ENCODE peak calls at places on chromosomes 1 and 21, in ten cellular contexts. One of them, this sample, is unnamed.

GRCh38 chr1:28887835-28888682 is 26.3 kb upstream of the EPB41 start:
- DNase-seq in fibroblast of pulmonary artery: peak
- DNase-seq in NCI-H2081: no peak
- DNase-seq in T-cell: no peak
- DNase-seq in heart left ventricle: no peak
- DNase-seq in kidney epithelial cell: no peak
- DNase-seq in stimulated activated CD8-positive, alpha-beta memory T cell treated with anti-CD3 and anti-CD28 coated beads, Interleukin-2, amount 100 ng/mL, for 48 hours: no peak
- DNase-seq in fibroblast of the aortic adventitia: peak
- DNase-seq in posterior vena cava: no peak
- DNase-seq in endothelial cell of umbilical vein: peak
- DNase-seq in this sample: no peak

GRCh38 chr1:32754282-32755097 is 51.9 kb upstream of the SYNC start:
- DNase-seq in endothelial cell of umbilical vein: no peak
- DNase-seq in T-cell: peak
- DNase-seq in NCI-H2081: no peak
- DNase-seq in kidney epithelial cell: no peak
- DNase-seq in heart left ventricle: no peak
- DNase-seq in stimulated activated CD8-positive, alpha-beta memory T cell treated with anti-CD3 and anti-CD28 coated beads, Interleukin-2, amount 100 ng/mL, for 48 hours: no peak
- DNase-seq in fibroblast of the aortic adventitia: no peak
- DNase-seq in posterior vena cava: no peak
- DNase-seq in fibroblast of pulmonary artery: peak
- DNase-seq in this sample: no peak

GRCh38 chr1:110407260-110408210 is at the start of gene LAMTOR5:
- DNase-seq in kidney epithelial cell: peak
- DNase-seq in T-cell: peak
- DNase-seq in posterior vena cava: peak
- DNase-seq in NCI-H2081: peak
- DNase-seq in fibroblast of the aortic adventitia: peak
- DNase-seq in stimulated activated CD8-positive, alpha-beta memory T cell treated with anti-CD3 and anti-CD28 coated beads, Interleukin-2, amount 100 ng/mL, for 48 hours: peak
- DNase-seq in endothelial cell of umbilical vein: peak
- DNase-seq in fibroblast of pulmonary artery: peak
- DNase-seq in heart left ventricle: peak
- DNase-seq in this sample: peak

GRCh38 chr1:8121261-8122159 is 95.4 kb upstream of the ERRFI1 start:
- DNase-seq in T-cell: no peak
- DNase-seq in NCI-H2081: no peak
- DNase-seq in fibroblast of pulmonary artery: peak
- DNase-seq in kidney epithelial cell: peak
- DNase-seq in heart left ventricle: no peak
- DNase-seq in posterior vena cava: no peak
- DNase-seq in stimulated activated CD8-positive, alpha-beta memory T cell treated with anti-CD3 and anti-CD28 coated beads, Interleukin-2, amount 100 ng/mL, for 48 hours: no peak
- DNase-seq in endothelial cell of umbilical vein: peak
- DNase-seq in fibroblast of the aortic adventitia: peak
- DNase-seq in this sample: no peak

GRCh38 chr1:58358311-58358710 is 188.2 kb downstream of the OMA1 start:
- DNase-seq in endothelial cell of umbilical vein: no peak
- DNase-seq in stimulated activated CD8-positive, alpha-beta memory T cell treated with anti-CD3 and anti-CD28 coated beads, Interleukin-2, amount 100 ng/mL, for 48 hours: no peak
- DNase-seq in T-cell: no peak
- DNase-seq in heart left ventricle: no peak
- DNase-seq in posterior vena cava: no peak
- DNase-seq in kidney epithelial cell: peak
- DNase-seq in fibroblast of the aortic adventitia: no peak
- DNase-seq in fibroblast of pulmonary artery: peak
- DNase-seq in NCI-H2081: no peak
- DNase-seq in this sample: no peak

GRCh38 chr1:201539561-201540404 is 856 bp downstream of the NAV1 start:
- DNase-seq in kidney epithelial cell: no peak
- DNase-seq in endothelial cell of umbilical vein: peak
- DNase-seq in fibroblast of the aortic adventitia: peak
- DNase-seq in NCI-H2081: peak
- DNase-seq in T-cell: no peak
- DNase-seq in heart left ventricle: peak
- DNase-seq in posterior vena cava: peak
- DNase-seq in fibroblast of pulmonary artery: peak
- DNase-seq in stimulated activated CD8-positive, alpha-beta memory T cell treated with anti-CD3 and anti-CD28 coated beads, Interleukin-2, amount 100 ng/mL, for 48 hours: no peak
- DNase-seq in this sample: no peak

GRCh38 chr1:33178836-33179439 is 2.9 kb downstream of the TRIM62 start:
- DNase-seq in fibroblast of the aortic adventitia: no peak
- DNase-seq in stimulated activated CD8-positive, alpha-beta memory T cell treated with anti-CD3 and anti-CD28 coated beads, Interleukin-2, amount 100 ng/mL, for 48 hours: no peak
- DNase-seq in heart left ventricle: no peak
- DNase-seq in posterior vena cava: no peak
- DNase-seq in T-cell: no peak
- DNase-seq in endothelial cell of umbilical vein: no peak
- DNase-seq in NCI-H2081: no peak
- DNase-seq in kidney epithelial cell: no peak
- DNase-seq in fibroblast of pulmonary artery: no peak
- DNase-seq in this sample: no peak

GRCh38 chr1:50873458-50874187 is 86.4 kb downstream of the FAF1 start:
- DNase-seq in fibroblast of the aortic adventitia: peak
- DNase-seq in NCI-H2081: peak
- DNase-seq in heart left ventricle: no peak
- DNase-seq in kidney epithelial cell: peak
- DNase-seq in T-cell: peak
- DNase-seq in stimulated activated CD8-positive, alpha-beta memory T cell treated with anti-CD3 and anti-CD28 coated beads, Interleukin-2, amount 100 ng/mL, for 48 hours: peak
- DNase-seq in posterior vena cava: no peak
- DNase-seq in fibroblast of pulmonary artery: peak
- DNase-seq in endothelial cell of umbilical vein: peak
- DNase-seq in this sample: peak

GRCh38 chr21:28272272-28272992 is 720.2 kb downstream of the LTN1 start:
- DNase-seq in fibroblast of the aortic adventitia: peak
- DNase-seq in NCI-H2081: no peak
- DNase-seq in stimulated activated CD8-positive, alpha-beta memory T cell treated with anti-CD3 and anti-CD28 coated beads, Interleukin-2, amount 100 ng/mL, for 48 hours: no peak
- DNase-seq in T-cell: no peak
- DNase-seq in endothelial cell of umbilical vein: no peak
- DNase-seq in posterior vena cava: no peak
- DNase-seq in kidney epithelial cell: no peak
- DNase-seq in fibroblast of pulmonary artery: peak
- DNase-seq in heart left ventricle: no peak
- DNase-seq in this sample: no peak

GRCh38 chr21:35043549-35043948 is 5.6 kb downstream of the RUNX1 start:
- DNase-seq in kidney epithelial cell: no peak
- DNase-seq in NCI-H2081: no peak
- DNase-seq in fibroblast of pulmonary artery: no peak
- DNase-seq in posterior vena cava: no peak
- DNase-seq in stimulated activated CD8-positive, alpha-beta memory T cell treated with anti-CD3 and anti-CD28 coated beads, Interleukin-2, amount 100 ng/mL, for 48 hours: no peak
- DNase-seq in fibroblast of the aortic adventitia: no peak
- DNase-seq in endothelial cell of umbilical vein: no peak
- DNase-seq in heart left ventricle: no peak
- DNase-seq in T-cell: no peak
- DNase-seq in this sample: no peak

GRCh38 chr1:225763815-225764548 is 13.6 kb upstream of the SRP9 start:
- DNase-seq in posterior vena cava: no peak
- DNase-seq in NCI-H2081: no peak
- DNase-seq in T-cell: no peak
- DNase-seq in heart left ventricle: no peak
- DNase-seq in stimulated activated CD8-positive, alpha-beta memory T cell treated with anti-CD3 and anti-CD28 coated beads, Interleukin-2, amount 100 ng/mL, for 48 hours: no peak
- DNase-seq in endothelial cell of umbilical vein: peak
- DNase-seq in fibroblast of pulmonary artery: peak
- DNase-seq in fibroblast of the aortic adventitia: peak
- DNase-seq in kidney epithelial cell: no peak
- DNase-seq in this sample: peak

GRCh38 chr1:56866656-56867055 is 12.1 kb downstream of the C8A start:
- DNase-seq in stimulated activated CD8-positive, alpha-beta memory T cell treated with anti-CD3 and anti-CD28 coated beads, Interleukin-2, amount 100 ng/mL, for 48 hours: no peak
- DNase-seq in NCI-H2081: no peak
- DNase-seq in fibroblast of the aortic adventitia: peak
- DNase-seq in heart left ventricle: no peak
- DNase-seq in posterior vena cava: no peak
- DNase-seq in T-cell: no peak
- DNase-seq in endothelial cell of umbilical vein: no peak
- DNase-seq in kidney epithelial cell: no peak
- DNase-seq in fibroblast of pulmonary artery: peak
- DNase-seq in this sample: no peak

GRCh38 chr1:67957026-67957425 is 93.4 kb downstream of the DIRAS3 start:
- DNase-seq in posterior vena cava: no peak
- DNase-seq in stimulated activated CD8-positive, alpha-beta memory T cell treated with anti-CD3 and anti-CD28 coated beads, Interleukin-2, amount 100 ng/mL, for 48 hours: no peak
- DNase-seq in endothelial cell of umbilical vein: no peak
- DNase-seq in T-cell: no peak
- DNase-seq in NCI-H2081: no peak
- DNase-seq in fibroblast of the aortic adventitia: peak
- DNase-seq in fibroblast of pulmonary artery: peak
- DNase-seq in kidney epithelial cell: no peak
- DNase-seq in heart left ventricle: no peak
- DNase-seq in this sample: no peak

GRCh38 chr1:59154406-59154805 is 142.5 kb upstream of the FGGY start:
- DNase-seq in fibroblast of pulmonary artery: no peak
- DNase-seq in T-cell: no peak
- DNase-seq in fibroblast of the aortic adventitia: no peak
- DNase-seq in heart left ventricle: no peak
- DNase-seq in kidney epithelial cell: no peak
- DNase-seq in NCI-H2081: no peak
- DNase-seq in posterior vena cava: no peak
- DNase-seq in stimulated activated CD8-positive, alpha-beta memory T cell treated with anti-CD3 and anti-CD28 coated beads, Interleukin-2, amount 100 ng/mL, for 48 hours: no peak
- DNase-seq in endothelial cell of umbilical vein: no peak
- DNase-seq in this sample: no peak

GRCh38 chr1:104795931-104796330 is 1046.2 kb downstream of the AMY1C start:
- DNase-seq in heart left ventricle: no peak
- DNase-seq in kidney epithelial cell: no peak
- DNase-seq in fibroblast of pulmonary artery: no peak
- DNase-seq in fibroblast of the aortic adventitia: no peak
- DNase-seq in T-cell: no peak
- DNase-seq in stimulated activated CD8-positive, alpha-beta memory T cell treated with anti-CD3 and anti-CD28 coated beads, Interleukin-2, amount 100 ng/mL, for 48 hours: no peak
- DNase-seq in NCI-H2081: no peak
- DNase-seq in endothelial cell of umbilical vein: no peak
- DNase-seq in posterior vena cava: peak
- DNase-seq in this sample: no peak

GRCh38 chr21:33682992-33683627 is 40.8 kb downstream of the ITSN1 start:
- DNase-seq in fibroblast of pulmonary artery: peak
- DNase-seq in fibroblast of the aortic adventitia: peak
- DNase-seq in kidney epithelial cell: peak
- DNase-seq in stimulated activated CD8-positive, alpha-beta memory T cell treated with anti-CD3 and anti-CD28 coated beads, Interleukin-2, amount 100 ng/mL, for 48 hours: no peak
- DNase-seq in posterior vena cava: no peak
- DNase-seq in T-cell: no peak
- DNase-seq in NCI-H2081: no peak
- DNase-seq in endothelial cell of umbilical vein: peak
- DNase-seq in heart left ventricle: no peak
- DNase-seq in this sample: peak

GRCh38 chr21:45084881-45085536 is 10.6 kb downstream of the ADARB1 start:
- DNase-seq in heart left ventricle: no peak
- DNase-seq in stimulated activated CD8-positive, alpha-beta memory T cell treated with anti-CD3 and anti-CD28 coated beads, Interleukin-2, amount 100 ng/mL, for 48 hours: no peak
- DNase-seq in endothelial cell of umbilical vein: no peak
- DNase-seq in kidney epithelial cell: no peak
- DNase-seq in NCI-H2081: no peak
- DNase-seq in fibroblast of the aortic adventitia: no peak
- DNase-seq in T-cell: no peak
- DNase-seq in posterior vena cava: no peak
- DNase-seq in fibroblast of pulmonary artery: no peak
- DNase-seq in this sample: no peak

GRCh38 chr1:96973605-96974004 is 252.0 kb downstream of the PTBP2 start:
- DNase-seq in stimulated activated CD8-positive, alpha-beta memory T cell treated with anti-CD3 and anti-CD28 coated beads, Interleukin-2, amount 100 ng/mL, for 48 hours: no peak
- DNase-seq in fibroblast of pulmonary artery: peak
- DNase-seq in NCI-H2081: no peak
- DNase-seq in T-cell: no peak
- DNase-seq in kidney epithelial cell: no peak
- DNase-seq in heart left ventricle: no peak
- DNase-seq in endothelial cell of umbilical vein: no peak
- DNase-seq in posterior vena cava: no peak
- DNase-seq in fibroblast of the aortic adventitia: peak
- DNase-seq in this sample: no peak

GRCh38 chr1:244945109-244945671 is 80.8 kb upstream of the HNRNPU start:
- DNase-seq in heart left ventricle: no peak
- DNase-seq in stimulated activated CD8-positive, alpha-beta memory T cell treated with anti-CD3 and anti-CD28 coated beads, Interleukin-2, amount 100 ng/mL, for 48 hours: no peak
- DNase-seq in posterior vena cava: no peak
- DNase-seq in T-cell: no peak
- DNase-seq in endothelial cell of umbilical vein: no peak
- DNase-seq in fibroblast of pulmonary artery: no peak
- DNase-seq in fibroblast of the aortic adventitia: no peak
- DNase-seq in kidney epithelial cell: no peak
- DNase-seq in NCI-H2081: no peak
- DNase-seq in this sample: no peak

GRCh38 chr21:34122047-34122446 is 48.7 kb downstream of the MRPS6 start:
- DNase-seq in NCI-H2081: peak
- DNase-seq in fibroblast of the aortic adventitia: no peak
- DNase-seq in kidney epithelial cell: no peak
- DNase-seq in endothelial cell of umbilical vein: no peak
- DNase-seq in T-cell: no peak
- DNase-seq in stimulated activated CD8-positive, alpha-beta memory T cell treated with anti-CD3 and anti-CD28 coated beads, Interleukin-2, amount 100 ng/mL, for 48 hours: no peak
- DNase-seq in posterior vena cava: no peak
- DNase-seq in fibroblast of pulmonary artery: no peak
- DNase-seq in heart left ventricle: no peak
- DNase-seq in this sample: no peak

GRCh38 chr21:42543106-42543847 is 29.6 kb downstream of the SLC37A1 start:
- DNase-seq in T-cell: no peak
- DNase-seq in fibroblast of pulmonary artery: no peak
- DNase-seq in endothelial cell of umbilical vein: no peak
- DNase-seq in stimulated activated CD8-positive, alpha-beta memory T cell treated with anti-CD3 and anti-CD28 coated beads, Interleukin-2, amount 100 ng/mL, for 48 hours: no peak
- DNase-seq in kidney epithelial cell: no peak
- DNase-seq in posterior vena cava: peak
- DNase-seq in NCI-H2081: no peak
- DNase-seq in fibroblast of the aortic adventitia: no peak
- DNase-seq in heart left ventricle: peak
- DNase-seq in this sample: no peak

GRCh38 chr21:33362044-33362555 is 37.3 kb downstream of the IFNAR1 start:
- DNase-seq in fibroblast of pulmonary artery: no peak
- DNase-seq in posterior vena cava: no peak
- DNase-seq in heart left ventricle: no peak
- DNase-seq in NCI-H2081: peak
- DNase-seq in T-cell: peak
- DNase-seq in fibroblast of the aortic adventitia: no peak
- DNase-seq in stimulated activated CD8-positive, alpha-beta memory T cell treated with anti-CD3 and anti-CD28 coated beads, Interleukin-2, amount 100 ng/mL, for 48 hours: no peak
- DNase-seq in kidney epithelial cell: no peak
- DNase-seq in endothelial cell of umbilical vein: no peak
- DNase-seq in this sample: no peak

GRCh38 chr1:241551759-241552638 is 19.8 kb downstream of the KMO start:
- DNase-seq in kidney epithelial cell: no peak
- DNase-seq in T-cell: peak
- DNase-seq in endothelial cell of umbilical vein: no peak
- DNase-seq in stimulated activated CD8-positive, alpha-beta memory T cell treated with anti-CD3 and anti-CD28 coated beads, Interleukin-2, amount 100 ng/mL, for 48 hours: no peak
- DNase-seq in heart left ventricle: no peak
- DNase-seq in fibroblast of the aortic adventitia: no peak
- DNase-seq in NCI-H2081: no peak
- DNase-seq in fibroblast of pulmonary artery: no peak
- DNase-seq in posterior vena cava: peak
- DNase-seq in this sample: no peak

GRCh38 chr1:210233495-210234253 is 1.1 kb downstream of the SERTAD4 start:
- DNase-seq in stimulated activated CD8-positive, alpha-beta memory T cell treated with anti-CD3 and anti-CD28 coated beads, Interleukin-2, amount 100 ng/mL, for 48 hours: no peak
- DNase-seq in fibroblast of pulmonary artery: peak
- DNase-seq in endothelial cell of umbilical vein: peak
- DNase-seq in kidney epithelial cell: no peak
- DNase-seq in NCI-H2081: peak
- DNase-seq in heart left ventricle: peak
- DNase-seq in T-cell: no peak
- DNase-seq in posterior vena cava: no peak
- DNase-seq in fibroblast of the aortic adventitia: peak
- DNase-seq in this sample: no peak

GRCh38 chr1:115826642-115827041 is 14.3 kb downstream of the NHLH2 start:
- DNase-seq in NCI-H2081: no peak
- DNase-seq in fibroblast of pulmonary artery: no peak
- DNase-seq in heart left ventricle: no peak
- DNase-seq in T-cell: no peak
- DNase-seq in fibroblast of the aortic adventitia: no peak
- DNase-seq in stimulated activated CD8-positive, alpha-beta memory T cell treated with anti-CD3 and anti-CD28 coated beads, Interleukin-2, amount 100 ng/mL, for 48 hours: no peak
- DNase-seq in kidney epithelial cell: no peak
- DNase-seq in posterior vena cava: no peak
- DNase-seq in endothelial cell of umbilical vein: no peak
- DNase-seq in this sample: no peak

GRCh38 chr1:117613969-117614865 is 8.4 kb downstream of the TENT5C start:
- DNase-seq in NCI-H2081: no peak
- DNase-seq in heart left ventricle: no peak
- DNase-seq in fibroblast of the aortic adventitia: no peak
- DNase-seq in stimulated activated CD8-positive, alpha-beta memory T cell treated with anti-CD3 and anti-CD28 coated beads, Interleukin-2, amount 100 ng/mL, for 48 hours: no peak
- DNase-seq in T-cell: no peak
- DNase-seq in kidney epithelial cell: no peak
- DNase-seq in posterior vena cava: peak
- DNase-seq in fibroblast of pulmonary artery: no peak
- DNase-seq in endothelial cell of umbilical vein: no peak
- DNase-seq in this sample: no peak

GRCh38 chr1:221543529-221544120 is 198.3 kb downstream of the DUSP10 start:
- DNase-seq in fibroblast of the aortic adventitia: peak
- DNase-seq in heart left ventricle: no peak
- DNase-seq in T-cell: no peak
- DNase-seq in NCI-H2081: peak
- DNase-seq in stimulated activated CD8-positive, alpha-beta memory T cell treated with anti-CD3 and anti-CD28 coated beads, Interleukin-2, amount 100 ng/mL, for 48 hours: no peak
- DNase-seq in fibroblast of pulmonary artery: peak
- DNase-seq in kidney epithelial cell: no peak
- DNase-seq in endothelial cell of umbilical vein: peak
- DNase-seq in posterior vena cava: no peak
- DNase-seq in this sample: peak

GRCh38 chr1:110185181-110185580 is 24.9 kb upstream of the KCNC4 start:
- DNase-seq in fibroblast of pulmonary artery: no peak
- DNase-seq in heart left ventricle: peak
- DNase-seq in fibroblast of the aortic adventitia: no peak
- DNase-seq in posterior vena cava: peak
- DNase-seq in stimulated activated CD8-positive, alpha-beta memory T cell treated with anti-CD3 and anti-CD28 coated beads, Interleukin-2, amount 100 ng/mL, for 48 hours: no peak
- DNase-seq in NCI-H2081: peak
- DNase-seq in endothelial cell of umbilical vein: no peak
- DNase-seq in T-cell: no peak
- DNase-seq in kidney epithelial cell: no peak
- DNase-seq in this sample: no peak